ENCODE peak calls at places on chromosomes 13 and 19, in eight cellular contexts. D is foreskin fibroblast; L is CD4-positive, alpha-beta T cell; Y is uterus; A is fibroblast of pulmonary artery; J is IMR-90; S is AG04450; Q is CD8-positive, alpha-beta T cell. R is an unnamed sample.

GRCh38 chr19:49556412-49557398 is 23.7 kb downstream of the NOSIP start:
- DNase-seq in S (no peak), A (no peak), Q (no peak), J (no peak), L (no peak), D (no peak), Y (no peak), R (no peak)

GRCh38 chr13:77460195-77460594 is 75.3 kb upstream of the SCEL start:
- DNase-seq in D (no peak), J (no peak), Q (no peak), Y (no peak), L (no peak), S (no peak), A (peak), R (no peak)

GRCh38 chr19:44807162-44807561 is 1.7 kb upstream of the BCAM start:
- DNase-seq in J (no peak), L (no peak), D (no peak), Y (no peak), S (no peak), Q (no peak), A (no peak), R (no peak)

GRCh38 chr19:18765224-18765623 is 25.9 kb downstream of the COMP start:
- DNase-seq in A (no peak), D (no peak), S (no peak), J (no peak), L (no peak), Y (no peak), Q (no peak), R (no peak)

GRCh38 chr13:112651306-112651705 is 38.5 kb upstream of the ATP11A start:
- DNase-seq in A (peak), J (no peak), L (no peak), Q (no peak), Y (no peak), S (no peak), D (no peak), R (no peak)

GRCh38 chr13:108929532-108929931 is 300.1 kb downstream of the MYO16 start:
- DNase-seq in A (peak), S (no peak), Q (no peak), Y (no peak), D (peak), L (no peak), J (no peak), R (no peak)

GRCh38 chr19:6678690-6679109 is 8.7 kb upstream of the TNFSF14 start:
- DNase-seq in D (no peak), L (no peak), S (no peak), A (no peak), Q (no peak), J (no peak), Y (no peak), R (no peak)

GRCh38 chr19:58558066-58558622 is at the start of gene UBE2M:
- DNase-seq in D (no peak), Q (no peak), J (no peak), L (no peak), Y (peak), A (peak), S (no peak), R (no peak)

GRCh38 chr19:13234518-13234917 is 84.3 kb downstream of the IER2 start:
- DNase-seq in L (peak), Y (peak), J (no peak), Q (peak), A (no peak), S (no peak), D (peak), R (no peak)

GRCh38 chr19:12668937-12669271 is 2.3 kb downstream of the WDR83 start:
- DNase-seq in Y (peak), S (peak), L (peak), Q (peak), J (peak), D (peak), A (peak), R (no peak)

GRCh38 chr13:50365683-50366391 is 350.6 kb downstream of the KCNRG start:
- DNase-seq in Y (no peak), L (peak), Q (no peak), J (no peak), S (no peak), D (peak), A (no peak), R (no peak)

GRCh38 chr13:41900918-41901317 is 60.0 kb downstream of the VWA8 start:
- DNase-seq in J (peak), Y (no peak), Q (no peak), D (peak), S (no peak), L (no peak), A (no peak), R (no peak)

GRCh38 chr13:33340631-33341030 is 55.1 kb upstream of the STARD13 start:
- DNase-seq in Y (no peak), L (no peak), A (peak), S (no peak), D (peak), Q (no peak), J (peak), R (no peak)

GRCh38 chr19:45812297-45812696 is 2.8 kb downstream of the RSPH6A start:
- DNase-seq in J (no peak), Q (no peak), A (no peak), S (no peak), D (no peak), L (no peak), Y (no peak), R (no peak)

GRCh38 chr13:50229935-50230334 is 214.7 kb downstream of the KCNRG start:
- DNase-seq in J (no peak), S (no peak), A (peak), L (no peak), Q (no peak), Y (no peak), D (peak), R (no peak)

GRCh38 chr19:42311612-42312160 is 1.4 kb upstream of the TMEM145 start:
- DNase-seq in Q (no peak), L (no peak), A (no peak), J (no peak), D (peak), S (no peak), Y (no peak), R (no peak)

GRCh38 chr19:42312370-42312769 is 739 bp upstream of the TMEM145 start:
- DNase-seq in Q (no peak), Y (no peak), J (no peak), L (no peak), S (no peak), A (no peak), D (no peak), R (no peak)

GRCh38 chr19:42315024-42315423 is 1.9 kb downstream of the TMEM145 start:
- DNase-seq in L (no peak), J (no peak), A (no peak), D (no peak), S (no peak), Q (no peak), Y (no peak), R (no peak)

GRCh38 chr19:42313840-42314755 is 989 bp downstream of the TMEM145 start:
- DNase-seq in L (no peak), A (no peak), Y (no peak), D (no peak), S (no peak), J (no peak), Q (no peak), R (no peak)

GRCh38 chr19:42313096-42313839 is at the start of gene TMEM145:
- DNase-seq in L (no peak), S (no peak), A (peak), Q (no peak), J (peak), D (peak), Y (no peak), R (peak)
- TF ChIP-seq CTCF in L (no peak), S (peak), A (no peak), Q (no peak), J (peak), D (no peak), Y (no peak), R (peak)

GRCh38 chr19:28977826-28978225 is 235.1 kb downstream of the UQCRFS1 start:
- DNase-seq in S (no peak), L (no peak), A (no peak), Y (no peak), J (no peak), D (no peak), Q (no peak), R (no peak)
- TF ChIP-seq CTCF in S (peak), L (no peak), A (no peak), Y (no peak), J (no peak), D (peak), Q (no peak), R (no peak)

GRCh38 chr19:50607874-50608785 is 31.6 kb downstream of the SYT3 start:
- DNase-seq in A (peak), S (peak), L (peak), J (peak), Q (peak), D (peak), Y (peak), R (peak)
- TF ChIP-seq CTCF in A (peak), S (peak), L (no peak), J (peak), Q (no peak), D (no peak), Y (peak), R (peak)

DNA sequence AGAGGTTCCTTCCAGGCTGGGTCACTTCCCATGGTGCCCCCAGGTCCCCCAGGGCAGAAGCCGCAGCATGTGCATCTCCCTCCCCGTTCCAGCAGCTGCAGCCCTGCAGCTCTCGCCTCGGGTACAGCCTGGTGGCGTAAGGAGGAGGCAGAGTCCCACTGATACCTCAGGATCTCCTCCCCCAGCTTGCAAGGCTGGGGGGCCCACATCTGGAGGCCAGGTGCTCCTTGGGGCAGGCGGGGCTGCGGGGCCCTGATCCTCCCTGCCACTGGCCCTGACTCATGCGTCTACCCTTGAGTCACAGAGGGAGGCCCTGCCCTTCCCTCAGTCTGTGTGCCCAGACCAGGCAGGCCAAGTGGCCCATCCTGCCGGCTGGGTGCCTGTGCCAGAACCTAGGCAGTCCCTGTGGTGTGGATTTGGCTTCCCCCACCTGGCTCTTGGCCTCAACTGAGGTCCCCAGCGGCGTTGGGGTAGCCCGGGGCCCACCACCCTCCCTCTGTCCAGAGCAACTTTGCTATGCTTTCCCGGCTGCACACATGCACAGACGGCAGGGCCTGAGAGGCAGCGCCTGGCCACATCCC is 12.8 kb downstream of the YIPF2 start:
- DNase-seq in L (no peak), Q (no peak), D (peak), J (peak), S (peak), A (peak), Y (no peak), R (no peak)
- TF ChIP-seq CTCF in L (no peak), Q (no peak), D (peak), J (peak), S (peak), A (no peak), Y (peak), R (no peak)

DNA sequence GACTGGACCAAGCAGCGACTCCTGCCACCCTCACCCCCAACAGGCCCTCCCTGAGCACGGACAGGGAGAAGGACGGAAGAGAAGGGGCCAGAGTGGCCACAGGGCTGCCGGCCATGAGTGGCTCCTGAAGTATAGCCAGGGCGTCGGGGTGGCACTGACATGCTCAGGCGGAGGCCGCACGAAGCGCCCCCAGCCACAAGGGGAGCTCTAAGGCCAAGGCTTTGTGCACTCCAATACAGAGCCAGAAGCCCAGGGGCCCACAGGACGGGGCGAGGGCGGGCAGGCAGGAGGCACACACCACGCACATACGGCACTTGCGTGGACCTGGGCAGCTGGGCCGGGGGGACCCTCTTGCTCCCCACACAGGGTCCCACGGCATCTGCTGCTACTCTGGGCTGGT is 52.0 kb downstream of the KLF2 start:
- DNase-seq in S (no peak), Y (peak), J (no peak), A (no peak), Q (no peak), L (no peak), D (no peak), R (no peak)
- TF ChIP-seq CTCF in S (peak), Y (no peak), J (peak), A (peak), Q (peak), L (peak), D (peak), R (peak)

GRCh38 chr19:15260939-15261338 is 28.7 kb upstream of the EPHX3 start:
- DNase-seq in L (no peak), Q (no peak), Y (no peak), S (no peak), A (peak), D (peak), J (no peak), R (no peak)
- TF ChIP-seq CTCF in L (no peak), Q (no peak), Y (no peak), S (peak), A (peak), D (no peak), J (peak), R (peak)

DNA sequence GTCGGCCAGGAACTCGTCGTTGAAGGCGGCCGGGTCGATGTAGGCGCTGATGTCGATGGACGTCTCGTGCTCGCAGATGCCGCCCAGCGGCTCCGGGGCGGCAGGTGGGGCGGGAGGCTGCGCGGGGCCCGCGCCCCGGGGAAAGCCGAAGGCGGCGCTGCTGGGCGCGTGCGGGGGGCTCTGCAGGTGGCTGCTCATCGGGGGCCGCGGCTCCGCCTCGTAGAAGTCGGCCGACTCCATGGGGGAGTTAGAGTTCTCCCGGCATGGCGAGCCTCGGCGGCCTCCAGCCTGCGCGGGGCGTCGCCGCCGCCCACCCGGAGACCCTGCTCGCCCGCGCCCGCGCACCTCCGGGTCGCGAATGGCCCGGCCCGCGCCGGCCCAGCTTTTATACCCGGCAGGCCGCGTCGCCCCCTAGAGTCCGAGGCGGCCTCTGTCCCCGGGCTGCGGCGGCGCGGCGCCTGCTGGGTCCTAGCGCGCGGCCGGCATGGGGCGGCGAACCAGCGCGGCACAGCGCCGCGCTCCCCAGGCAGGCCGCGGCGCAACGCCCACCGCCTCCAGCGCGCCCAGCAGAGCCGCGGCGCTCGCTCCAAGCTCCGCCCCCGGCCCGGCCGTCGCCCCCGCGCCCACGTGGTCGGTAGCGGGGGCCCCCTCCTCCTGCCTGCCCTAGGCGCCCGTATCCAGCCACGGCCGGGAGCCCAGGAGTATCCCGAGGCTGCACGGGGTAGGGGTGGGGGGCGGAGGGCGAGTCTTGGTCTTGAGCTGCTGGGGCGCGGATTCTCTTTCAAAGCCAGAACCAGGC is at the start of gene CEBPA:
- DNase-seq in J (peak), D (peak), Y (peak), Q (peak), A (peak), S (peak), L (peak), R (peak)
- TF ChIP-seq CTCF in J (peak), D (peak), Y (peak), Q (no peak), A (no peak), S (peak), L (no peak), R (peak)

GRCh38 chr13:111267784-111268183 is 52.7 kb upstream of the TEX29 start:
- DNase-seq in D (peak), Y (no peak), L (no peak), S (peak), J (peak), A (no peak), Q (no peak), R (no peak)

GRCh38 chr13:111271186-111271698 is 49.2 kb upstream of the TEX29 start:
- DNase-seq in A (no peak), Y (no peak), D (no peak), J (no peak), Q (no peak), L (no peak), S (no peak), R (no peak)

GRCh38 chr13:111270126-111270525 is 50.3 kb upstream of the TEX29 start:
- DNase-seq in D (peak), A (no peak), L (no peak), Y (no peak), S (no peak), Q (no peak), J (no peak), R (no peak)

GRCh38 chr13:111270765-111271164 is 49.7 kb upstream of the TEX29 start:
- DNase-seq in Q (no peak), S (no peak), J (peak), A (no peak), D (peak), L (no peak), Y (no peak), R (no peak)

GRCh38 chr13:111269508-111269907 is 50.9 kb upstream of the TEX29 start:
- DNase-seq in Q (no peak), Y (no peak), A (no peak), J (no peak), S (no peak), D (no peak), L (no peak), R (no peak)
- TF ChIP-seq CTCF in Q (no peak), Y (no peak), A (no peak), J (no peak), S (no peak), D (no peak), L (no peak), R (no peak)

GRCh38 chr19:10870955-10871603 is at the start of gene CARM1:
- DNase-seq in L (peak), Y (peak), S (peak), J (peak), A (peak), Q (peak), D (peak), R (peak)

GRCh38 chr19:10874019-10874418 is 2.7 kb downstream of the CARM1 start:
- DNase-seq in J (no peak), Y (no peak), Q (no peak), S (no peak), A (no peak), D (no peak), L (no peak), R (no peak)

GRCh38 chr19:10870501-10870954 is 825 bp upstream of the CARM1 start:
- DNase-seq in Q (no peak), S (no peak), Y (no peak), A (no peak), D (no peak), J (no peak), L (no peak), R (no peak)

GRCh38 chr19:10872551-10873107 is 1.3 kb downstream of the CARM1 start:
- DNase-seq in Y (no peak), A (peak), S (no peak), J (no peak), Q (no peak), D (no peak), L (no peak), R (no peak)

GRCh38 chr19:10871711-10872550 is 578 bp downstream of the CARM1 start:
- DNase-seq in L (peak), J (no peak), S (no peak), Y (peak), A (no peak), Q (no peak), D (peak), R (peak)
- TF ChIP-seq CTCF in L (no peak), J (no peak), S (peak), Y (no peak), A (no peak), Q (no peak), D (no peak), R (no peak)